ENCODE peak calls at places on chromosomes 7 and 10, in ten cellular contexts. D is CD4-positive, alpha-beta T cell; G is coronary artery; X is transverse colon; O is IMR-90; Y is heart right ventricle; F is CD8-positive, alpha-beta T cell; A is A549; Z is colonic mucosa; Q is OCI-LY7. I is an unnamed sample.

GRCh38 chr7:144822223-144822622 is 13.6 kb downstream of the TPK1 start:
- DNase-seq in D (no peak), G (no peak), X (no peak), O (no peak), Y (no peak), F (no peak), A (no peak), Z (no peak), Q (no peak), I (no peak)

GRCh38 chr10:126229701-126230100 is 158.6 kb downstream of the ADAM12 start:
- DNase-seq in D (no peak), G (no peak), X (no peak), O (no peak), Y (no peak), F (no peak), A (no peak), Z (no peak), Q (no peak), I (no peak)

GRCh38 chr7:133139350-133139749 is 57.5 kb upstream of the CHCHD3 start:
- DNase-seq in D (no peak), G (no peak), X (no peak), O (peak; percentile 49), Y (no peak), F (no peak), A (no peak), Z (no peak), Q (peak; percentile 1), I (no peak)

GRCh38 chr10:113930482-113931057 is 76.1 kb downstream of the NHLRC2 start:
- DNase-seq in D (no peak), G (no peak), X (no peak), O (no peak), Y (no peak), F (no peak), A (no peak), Z (no peak), Q (no peak), I (no peak)

GRCh38 chr7:28855538-28856217 is 102.5 kb downstream of the TRIL start:
- DNase-seq in D (no peak), G (no peak), X (no peak), O (peak; percentile 97), Y (no peak), F (no peak), A (peak; percentile 71), Z (no peak), Q (no peak), I (no peak)

GRCh38 chr10:93064874-93065660 is 4.5 kb downstream of the CYP26C1 start:
- DNase-seq in D (no peak), G (no peak), X (no peak), O (no peak), Y (no peak), F (no peak), A (no peak), Z (no peak), Q (no peak), I (no peak)

GRCh38 chr10:126576336-126576735 is 94.2 kb downstream of the C10orf90 start:
- DNase-seq in D (no peak), G (no peak), X (no peak), O (peak; percentile 12), Y (no peak), F (no peak), A (no peak), Z (no peak), Q (no peak), I (no peak)

GRCh38 chr7:76291346-76292205 is 10.9 kb upstream of the HSPB1 start:
- DNase-seq in D (peak; percentile 79), G (peak; percentile 98), X (peak; percentile 92), O (peak; percentile 99), Y (peak; percentile 89), F (peak; percentile 66), A (peak; percentile 91), Z (peak; percentile 96), Q (peak; percentile 76), I (peak; percentile 86)

GRCh38 chr7:28830831-28831230 is 127.3 kb downstream of the TRIL start:
- DNase-seq in D (no peak), G (no peak), X (no peak), O (no peak), Y (no peak), F (no peak), A (no peak), Z (no peak), Q (no peak), I (no peak)

GRCh38 chr7:42283553-42283952 is 46.5 kb upstream of the GLI3 start:
- DNase-seq in D (no peak), G (no peak), X (no peak), O (no peak), Y (no peak), F (no peak), A (no peak), Z (no peak), Q (no peak), I (no peak)

GRCh38 chr10:47421057-47421952 is 37.2 kb upstream of the ZNF488 start:
- DNase-seq in D (no peak), G (no peak), X (no peak), O (peak; percentile 91), Y (no peak), F (no peak), A (no peak), Z (no peak), Q (no peak), I (no peak)

DNA sequence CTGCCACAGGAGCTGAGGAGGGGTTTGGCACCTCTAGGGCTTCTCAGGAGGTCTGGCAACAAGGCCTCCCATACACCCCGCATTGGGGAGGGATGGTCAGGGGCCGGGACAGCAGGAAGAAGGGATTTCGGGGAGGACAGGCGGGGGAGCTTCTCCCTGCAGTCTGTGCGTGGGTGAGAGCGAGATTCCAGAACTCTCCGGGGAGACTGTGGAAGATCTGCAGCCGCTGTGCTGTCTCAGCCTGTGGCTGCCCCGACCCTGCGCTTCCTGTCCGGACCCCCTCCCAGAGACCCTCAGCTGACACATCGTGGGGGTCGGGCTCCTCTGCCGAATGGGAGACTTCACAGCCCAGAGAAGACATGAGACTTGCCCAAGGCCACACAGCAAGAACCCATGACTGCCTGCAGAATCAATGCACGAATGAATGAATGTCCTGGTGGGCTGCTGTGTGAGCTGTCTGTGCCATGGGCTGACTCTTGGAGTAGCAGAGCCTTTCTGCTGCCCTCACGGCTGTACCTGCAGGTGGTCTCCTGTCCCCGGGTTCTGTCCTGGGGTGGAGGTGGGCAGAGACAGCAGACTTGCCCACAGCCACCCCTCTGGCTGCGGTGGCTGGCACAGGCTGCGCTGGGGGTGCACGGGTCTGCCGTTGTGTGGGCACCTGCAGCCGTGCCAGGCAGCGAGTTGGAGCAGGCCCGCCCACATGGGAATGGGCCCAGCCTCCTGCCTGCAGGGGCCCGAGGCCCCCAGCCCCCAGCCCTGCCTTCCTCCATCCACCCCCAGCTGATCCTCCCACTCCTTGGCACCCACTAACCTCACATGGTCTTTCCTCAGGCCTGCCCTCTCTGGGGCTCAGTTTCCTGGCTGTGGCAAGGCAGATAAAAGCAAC is 16.3 kb upstream of the LFNG start:
- DNase-seq in D (no peak), G (no peak), X (no peak), O (no peak), Y (no peak), F (no peak), A (no peak), Z (no peak), Q (no peak), I (no peak)
- H3K27ac ChIP-seq in D (no peak overlapping the region), G (no peak overlapping the region), X (no peak overlapping the region), O (no peak overlapping the region), Y (no peak overlapping the region), F (no peak overlapping the region), A (no peak overlapping the region), Z (no peak overlapping the region), Q (no peak overlapping the region), I (no peak overlapping the region)

GRCh38 chr7:53350241-53350640 is 314.8 kb downstream of the POM121L12 start:
- DNase-seq in D (no peak), G (no peak), X (peak; percentile 27), O (no peak), Y (no peak), F (no peak), A (no peak), Z (peak; percentile 19), Q (peak; percentile 4), I (no peak)
- TF ChIP-seq CTCF in D (no peak), G (no peak), X (peak; percentile 13), O (no peak), Y (peak; percentile 41), F (no peak), A (no peak), Z (peak; percentile 27), Q (peak; percentile 72), I (peak; percentile 30)

GRCh38 chr7:148151778-148152177 is 438.8 kb upstream of the C7orf33 start:
- DNase-seq in D (no peak), G (no peak), X (no peak), O (no peak), Y (no peak), F (no peak), A (no peak), Z (no peak), Q (no peak), I (no peak)

GRCh38 chr7:148161771-148162170 is 428.8 kb upstream of the C7orf33 start:
- DNase-seq in D (no peak), G (no peak), X (no peak), O (no peak), Y (no peak), F (no peak), A (no peak), Z (no peak), Q (no peak), I (no peak)

GRCh38 chr7:148153611-148154010 is 437.0 kb upstream of the C7orf33 start:
- DNase-seq in D (no peak), G (no peak), X (peak; percentile 18), O (no peak), Y (peak; percentile 77), F (no peak), A (no peak), Z (peak; percentile 25), Q (no peak), I (no peak)

GRCh38 chr7:148155826-148156225 is 434.7 kb upstream of the C7orf33 start:
- DNase-seq in D (no peak), G (no peak), X (no peak), O (no peak), Y (no peak), F (no peak), A (no peak), Z (no peak), Q (no peak), I (no peak)

DNA sequence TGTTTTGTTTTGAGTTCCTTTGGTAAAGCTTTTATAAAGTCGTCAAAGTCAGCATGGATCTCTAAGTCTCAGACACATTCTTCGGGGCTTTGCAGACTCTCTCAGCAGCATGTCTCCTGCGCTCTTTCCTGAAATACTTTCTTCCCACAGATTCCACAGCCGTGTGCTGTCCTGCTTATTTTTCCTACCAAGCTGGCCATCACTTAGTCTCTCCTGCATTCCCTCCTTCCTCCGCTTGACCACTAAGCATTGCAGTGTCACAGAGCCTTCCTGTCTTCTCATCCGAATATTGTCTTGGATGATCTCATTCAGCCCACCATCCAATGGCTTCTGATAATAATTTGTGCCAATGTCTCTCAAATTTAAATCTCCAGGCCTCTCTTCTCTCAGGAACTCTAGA is 434.3 kb upstream of the C7orf33 start:
- DNase-seq in D (no peak), G (no peak), X (no peak), O (peak; percentile 1), Y (no peak), F (no peak), A (no peak), Z (no peak), Q (no peak), I (no peak)
- H3K27ac ChIP-seq in D (no peak overlapping the region), G (no peak overlapping the region), X (no peak overlapping the region), O (no peak overlapping the region), Y (no peak overlapping the region), F (no peak overlapping the region), A (no peak overlapping the region), Z (no peak overlapping the region), Q (no peak overlapping the region), I (no peak overlapping the region)

DNA sequence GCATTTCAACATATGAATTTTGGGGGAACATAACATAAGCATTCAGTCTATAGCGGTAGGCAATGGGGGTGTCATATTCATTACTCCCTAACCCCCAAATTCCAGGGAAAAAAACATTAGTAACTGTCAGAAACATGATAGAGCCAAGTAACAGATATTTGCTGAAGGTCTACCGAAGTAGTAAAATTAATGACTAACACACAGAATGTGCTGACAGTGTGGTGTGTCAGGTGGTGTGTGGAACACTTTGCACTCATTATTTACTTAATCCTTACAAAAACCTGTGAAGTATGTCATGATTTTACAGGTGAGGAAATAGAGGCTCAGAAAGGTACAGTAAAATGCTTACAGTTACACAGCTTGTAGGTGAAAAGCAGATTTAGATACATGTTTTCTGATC is 85.4 kb upstream of the RHOBTB1 start:
- DNase-seq in D (no peak), G (no peak), X (no peak), O (no peak), Y (no peak), F (no peak), A (no peak), Z (no peak), Q (no peak), I (no peak)
- TF ChIP-seq CTCF in D (no peak), G (no peak), X (no peak), O (no peak), Y (no peak), F (no peak), A (no peak), Z (no peak), Q (no peak), I (no peak)